ENCODE peak calls at places on chromosomes 13 and 19, in seven cellular contexts. U is activated CD4-positive, CD25-positive, alpha-beta regulatory T cell; C is stimulated activated CD4-positive, alpha-beta T cell treated with anti-CD3 and anti-CD28 coated beads, Interleukin-12 subunit alpha, Interleukin-12 subunit beta, amount 100 ng/mL, for 4 hours; Z is psoas muscle; Q is epithelial cell of proximal tubule; R is AG09309; Y is left cardiac atrium. D is an unnamed sample.

GRCh38 chr19:18349524-18350128 is 9.2 kb downstream of the PGPEP1 start:
- DNase-seq in Q (no peak), R (peak; percentile 18), C (no peak), Z (peak; percentile 73), Y (peak; percentile 55), U (no peak), D (peak; percentile 35)

GRCh38 chr13:35769812-35770211 is 293.3 kb upstream of the MAB21L1 start:
- DNase-seq in C (no peak), R (no peak), Q (no peak), Z (no peak), U (no peak), Y (no peak), D (no peak)

GRCh38 chr19:5125797-5126497 is 157.0 kb downstream of the KDM4B start:
- DNase-seq in Z (no peak), C (no peak), Y (no peak), U (no peak), Q (no peak), R (no peak), D (no peak)

GRCh38 chr19:34259367-34259865 is 5.1 kb downstream of the GARRE1 start:
- DNase-seq in R (no peak), C (no peak), Z (no peak), U (no peak), Q (no peak), Y (no peak), D (no peak)

GRCh38 chr13:35961002-35961401 is 170.2 kb downstream of the DCLK1 start:
- DNase-seq in U (no peak), Y (no peak), Z (no peak), Q (no peak), R (no peak), C (no peak), D (peak; percentile 38)

GRCh38 chr13:89457977-89458376 is 1786.8 kb downstream of the SLITRK5 start:
- DNase-seq in Y (no peak), R (no peak), C (no peak), Q (peak; percentile 93), U (no peak), Z (no peak), D (peak; percentile 94)

GRCh38 chr19:31264379-31264778 is 84.9 kb downstream of the TSHZ3 start:
- DNase-seq in R (no peak), Y (no peak), U (no peak), C (no peak), Z (no peak), Q (no peak), D (no peak)

GRCh38 chr19:27793128-27793643 is 1419.8 kb downstream of the UQCRFS1 start:
- DNase-seq in Q (peak; percentile 35), Z (peak; percentile 86), Y (peak; percentile 83), C (peak; percentile 65), U (peak; percentile 42), R (peak; percentile 41), D (peak; percentile 81)

GRCh38 chr19:2246801-2247361 is 2.2 kb upstream of the AMH start:
- DNase-seq in Z (peak; percentile 91), U (no peak), R (no peak), Y (peak; percentile 68), Q (no peak), C (no peak), D (no peak)

GRCh38 chr13:114049026-114049425 is 75.2 kb upstream of the C13orf46 start:
- DNase-seq in Q (no peak), R (no peak), C (peak; percentile 61), Z (no peak), Y (no peak), U (no peak), D (no peak)

GRCh38 chr13:50072676-50073075 is 57.4 kb downstream of the KCNRG start:
- DNase-seq in R (no peak), Z (no peak), Y (no peak), U (no peak), Q (no peak), C (no peak), D (no peak)

GRCh38 chr19:50896591-50897190 is 14.5 kb downstream of the KLK4 start:
- DNase-seq in Q (peak; percentile 70), R (no peak), Z (no peak), C (no peak), U (no peak), Y (no peak), D (peak; percentile 85)

GRCh38 chr19:41427647-41428480 is 690 bp upstream of the B3GNT8 start:
- DNase-seq in Y (no peak), Z (no peak), C (no peak), U (no peak), R (no peak), Q (no peak), D (no peak)

GRCh38 chr19:39408392-39409206 is 2.0 kb downstream of the ZFP36 start:
- DNase-seq in Z (peak; percentile 70), C (no peak), R (no peak), Y (no peak), U (no peak), Q (no peak), D (peak; percentile 65)

GRCh38 chr13:32278456-32278855 is 36.7 kb downstream of the ZAR1L start:
- DNase-seq in Y (no peak), Q (peak; percentile 30), C (no peak), Z (no peak), R (no peak), U (no peak), D (peak; percentile 55)

GRCh38 chr13:69319659-69320058 is 788.0 kb upstream of the ATXN8OS start:
- DNase-seq in C (no peak), R (no peak), Z (no peak), Y (no peak), U (no peak), Q (no peak), D (no peak)

D was measured in bronchial epithelial cell.